ENCODE peak calls at places on chromosomes 2 and 18, in four cellular contexts. O, D, Z and S are unnamed samples.

GRCh38 chr2:48467637-48468036 is 62.3 kb upstream of the STON1 start:
- DNase-seq in O (no peak), D (no peak), Z (no peak), S (no peak)

GRCh38 chr2:148244593-148245292 is 223.9 kb downstream of the MBD5 start:
- DNase-seq in O (no peak), D (peak; percentile 68), Z (peak; percentile 73), S (peak; percentile 80)

GRCh38 chr2:160308915-160309314 is 108.8 kb upstream of the ITGB6 start:
- DNase-seq in O (no peak), D (peak; percentile 95), Z (peak; percentile 64), S (peak; percentile 79)

GRCh38 chr2:176653856-176654443 is 384.7 kb downstream of the MTX2 start:
- DNase-seq in O (no peak), D (peak; percentile 46), Z (peak; percentile 89), S (peak; percentile 80)

GRCh38 chr18:78601923-78602322 is 377.7 kb upstream of the SALL3 start:
- DNase-seq in O (peak; percentile 20), D (no peak), Z (no peak), S (no peak)

GRCh38 chr2:200301953-200302628 is 4.4 kb upstream of the SPATS2L start:
- DNase-seq in O (no peak), D (peak; percentile 41), Z (peak; percentile 64), S (no peak)

GRCh38 chr2:70726947-70727725 is 40.9 kb downstream of the ADD2 start:
- DNase-seq in O (no peak), D (peak; percentile 79), Z (peak; percentile 90), S (no peak)

GRCh38 chr2:45851576-45852304 is 200.3 kb downstream of the PRKCE start:
- DNase-seq in O (no peak), D (peak; percentile 79), Z (peak; percentile 97), S (peak; percentile 52)

GRCh38 chr2:58794103-58794502 is 553.0 kb upstream of the FANCL start:
- DNase-seq in O (no peak), D (no peak), Z (no peak), S (no peak)

GRCh38 chr2:70133521-70134348 is 46.5 kb downstream of the PCBP1 start:
- DNase-seq in O (no peak), D (peak; percentile 93), Z (no peak), S (peak; percentile 37)

GRCh38 chr2:40346535-40347354 is 105.1 kb downstream of the SLC8A1 start:
- DNase-seq in O (no peak), D (no peak), Z (no peak), S (peak; percentile 53)

GRCh38 chr2:74958277-74959105 is at the start of gene POLE4:
- DNase-seq in O (peak; percentile 93), D (peak; percentile 73), Z (peak; percentile 86), S (peak; percentile 88)

GRCh38 chr18:58716046-58716766 is 44.9 kb downstream of the MALT1 start:
- DNase-seq in O (no peak), D (no peak), Z (no peak), S (peak; percentile 21)

GRCh38 chr2:237418300-237418699 is 4.3 kb upstream of the COL6A3 start:
- DNase-seq in O (peak; percentile 86), D (no peak), Z (no peak), S (no peak)

DNA sequence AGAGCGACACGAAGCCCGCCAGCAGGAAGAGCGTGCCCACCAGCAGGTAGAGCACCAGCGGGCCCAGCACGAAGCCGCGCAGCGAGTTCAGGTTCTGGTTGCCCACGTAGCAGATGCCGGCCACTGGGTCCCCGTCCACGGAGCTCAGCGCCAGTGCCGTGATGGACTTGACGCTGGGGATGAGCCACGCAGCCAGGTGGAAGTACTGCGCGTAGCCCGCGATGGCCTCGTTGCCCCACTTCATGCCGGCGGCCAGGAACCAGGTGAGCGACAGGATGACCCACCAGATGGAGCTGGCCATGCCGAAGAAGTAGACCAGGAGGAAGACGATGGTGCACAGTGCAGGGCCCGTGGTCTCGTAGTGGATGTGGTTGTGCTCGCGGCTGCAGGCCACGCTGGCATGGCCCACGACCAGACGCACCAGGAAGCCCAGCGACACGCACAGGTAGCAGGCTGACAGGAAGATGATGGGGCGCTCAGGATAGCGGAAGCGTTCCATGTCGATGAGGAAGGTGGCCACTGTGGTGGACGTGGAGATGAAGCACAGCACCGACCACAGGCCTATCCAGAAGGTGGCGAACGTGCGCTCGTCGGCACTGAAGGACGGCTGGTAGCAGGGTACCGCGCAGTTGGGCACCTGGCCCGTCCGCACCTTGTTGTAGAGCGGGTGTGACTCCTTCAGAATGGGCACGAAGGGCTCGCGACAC is 2.1 kb downstream of the FZD5 start:
- DNase-seq in O (no peak), D (no peak), Z (peak; percentile 65), S (peak; percentile 38)
- TF ChIP-seq CTCF in O (no peak), D (peak; percentile 22), Z (peak; percentile 60), S (peak; percentile 47)

GRCh38 chr18:23448291-23448690 is 4.8 kb upstream of the RIOK3 start:
- DNase-seq in O (no peak), D (no peak), Z (no peak), S (no peak)
- TF ChIP-seq CTCF in O (no peak), D (no peak), Z (no peak), S (no peak)

GRCh38 chr2:76558157-76558556 is 847.4 kb upstream of the GCFC2 start:
- DNase-seq in O (no peak), D (no peak), Z (no peak), S (no peak)
- TF ChIP-seq CTCF in O (no peak), D (no peak), Z (no peak), S (no peak)

GRCh38 chr2:159188449-159188848 is 98.1 kb downstream of the WDSUB1 start:
- DNase-seq in O (no peak), D (no peak), Z (no peak), S (no peak)

GRCh38 chr2:159183346-159183745 is 103.2 kb downstream of the WDSUB1 start:
- DNase-seq in O (no peak), D (no peak), Z (no peak), S (no peak)

GRCh38 chr2:159186462-159186861 is 100.0 kb downstream of the WDSUB1 start:
- DNase-seq in O (no peak), D (no peak), Z (no peak), S (no peak)

GRCh38 chr2:159187095-159187494 is 99.4 kb downstream of the WDSUB1 start:
- DNase-seq in O (no peak), D (peak; percentile 76), Z (no peak), S (peak; percentile 33)

DNA sequence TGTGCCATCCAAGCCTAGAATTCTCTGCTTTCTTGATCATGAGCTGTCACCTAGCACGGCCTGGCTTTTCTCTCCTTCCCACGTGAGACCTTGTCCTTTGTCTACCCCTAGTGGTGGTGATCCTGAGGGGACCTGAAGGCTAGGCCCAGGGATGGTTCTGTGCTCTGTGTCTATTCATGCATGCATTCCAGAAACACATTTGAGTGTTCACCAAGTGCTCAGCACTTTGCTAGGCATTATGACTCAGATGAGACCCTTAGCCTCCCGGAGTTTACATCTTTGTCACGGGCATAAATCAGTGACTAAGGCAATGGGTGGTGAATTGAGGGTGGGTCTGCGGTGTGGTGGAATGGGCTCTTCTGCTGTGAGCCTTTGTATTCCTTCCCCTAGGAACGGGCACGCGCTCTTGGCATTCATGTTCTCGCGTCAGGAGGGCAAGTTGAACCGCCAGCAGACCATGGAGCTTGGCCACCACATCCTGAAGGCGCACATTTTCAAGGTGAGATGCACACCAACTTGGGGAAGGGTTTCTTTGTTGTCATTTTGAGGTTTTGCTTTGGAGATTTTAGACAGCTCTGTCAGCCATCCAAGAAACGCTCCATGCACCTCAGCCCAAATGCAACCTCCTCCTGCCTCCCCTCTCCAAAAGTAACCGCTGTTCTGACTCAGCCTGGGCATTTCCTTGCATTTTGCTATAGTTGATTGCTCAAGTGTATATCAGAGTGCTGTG is 100.9 kb downstream of the WDSUB1 start:
- DNase-seq in O (no peak), D (peak; percentile 99), Z (peak; percentile 31), S (peak; percentile 62)
- TF ChIP-seq CTCF in O (no peak), D (peak; percentile 76), Z (peak; percentile 63), S (peak; percentile 67)

GRCh38 chr2:191170301-191170636 is 19.5 kb upstream of the STAT4 start:
- DNase-seq in O (no peak), D (no peak), Z (peak; percentile 81), S (no peak)
- TF ChIP-seq CTCF in O (no peak), D (no peak), Z (no peak), S (no peak)

GRCh38 chr2:113273031-113273551 is 5.6 kb downstream of the PAX8 start:
- DNase-seq in O (no peak), D (no peak), Z (no peak), S (peak; percentile 83)
- TF ChIP-seq CTCF in O (no peak), D (peak; percentile 16), Z (no peak), S (peak; percentile 62)

GRCh38 chr2:12549641-12550040 is 167.1 kb upstream of the TRIB2 start:
- DNase-seq in O (no peak), D (peak; percentile 63), Z (peak; percentile 60), S (peak; percentile 56)
- TF ChIP-seq CTCF in O (no peak), D (no peak), Z (no peak), S (no peak)

GRCh38 chr2:108367776-108368175 is 10.0 kb upstream of the SULT1C4 start:
- DNase-seq in O (no peak), D (no peak), Z (no peak), S (no peak)
- TF ChIP-seq CTCF in O (no peak), D (no peak), Z (no peak), S (no peak)